ENCODE peak calls at places on chromosome 22, in eight cellular contexts. J, C, Q, Y, G, S, R and O are unnamed samples.

GRCh38 chr22:27574651-27575050 is 226.9 kb downstream of the MN1 start:
- DNase-seq in Q (no peak), R (no peak), Y (no peak), S (no peak), J (no peak), G (no peak), C (no peak), O (no peak)

GRCh38 chr22:30212996-30213441 is 33.5 kb downstream of the LIF start:
- DNase-seq in G (peak), Y (no peak), C (no peak), J (no peak), R (peak), S (no peak), Q (peak), O (no peak)

GRCh38 chr22:49735411-49736311 is 92.0 kb downstream of the BRD1 start:
- DNase-seq in G (no peak), Q (no peak), C (peak), R (no peak), S (no peak), Y (peak), J (no peak), O (no peak)

GRCh38 chr22:45270095-45271020 is 14.4 kb upstream of the UPK3A start:
- DNase-seq in Q (no peak), Y (no peak), G (no peak), J (no peak), S (no peak), C (no peak), R (no peak), O (no peak)

GRCh38 chr22:39601180-39601535 is 30.6 kb downstream of the CACNA1I start:
- DNase-seq in S (no peak), G (no peak), Y (no peak), J (no peak), Q (no peak), C (no peak), R (no peak), O (no peak)

GRCh38 chr22:45620707-45621106 is 50.9 kb upstream of the ATXN10 start:
- DNase-seq in J (no peak), S (no peak), Q (no peak), Y (no peak), R (no peak), C (no peak), G (no peak), O (no peak)

GRCh38 chr22:49968831-49969661 is 8.5 kb downstream of the PIM3 start:
- DNase-seq in S (no peak), Q (peak), Y (no peak), J (peak), R (no peak), G (no peak), C (no peak), O (no peak)

GRCh38 chr22:30185129-30185528 is 61.4 kb downstream of the LIF start:
- DNase-seq in G (no peak), J (no peak), Q (no peak), Y (no peak), C (no peak), S (no peak), R (no peak), O (no peak)

GRCh38 chr22:27810566-27810965 is 9.0 kb upstream of the MN1 start:
- DNase-seq in G (no peak), Q (no peak), S (peak), R (peak), Y (no peak), J (peak), C (peak), O (no peak)

GRCh38 chr22:35589071-35589735 is 27.9 kb downstream of the MB start:
- DNase-seq in S (no peak), C (peak), J (no peak), Q (no peak), R (peak), Y (no peak), G (peak), O (no peak)

GRCh38 chr22:40613025-40613424 is 23.5 kb downstream of the MRTFA start:
- DNase-seq in C (no peak), G (no peak), Q (no peak), J (no peak), Y (no peak), S (no peak), R (no peak), O (no peak)

GRCh38 chr22:47805394-47805935 is 1043.0 kb downstream of the TBC1D22A start:
- DNase-seq in G (no peak), R (no peak), C (no peak), Y (no peak), Q (no peak), S (no peak), J (no peak), O (no peak)

GRCh38 chr22:19631899-19632670 is 82.2 kb upstream of the SEPTIN5 start:
- DNase-seq in Y (peak), G (peak), C (peak), J (no peak), R (peak), S (peak), Q (no peak), O (peak)

GRCh38 chr22:50146440-50147228 is 23.9 kb upstream of the PANX2 start:
- DNase-seq in Y (peak), C (no peak), Q (no peak), J (no peak), R (peak), S (peak), G (peak), O (peak)

GRCh38 chr22:28172948-28173360 is 253.9 kb upstream of the PITPNB start:
- DNase-seq in C (peak), G (no peak), J (no peak), Y (no peak), Q (no peak), S (no peak), R (no peak), O (peak)

GRCh38 chr22:23060612-23061400 is 9.5 kb upstream of the GNAZ start:
- DNase-seq in S (no peak), C (no peak), G (no peak), J (no peak), Y (no peak), Q (peak), R (no peak), O (no peak)

GRCh38 chr22:50471197-50471847 is 3.5 kb downstream of the SBF1 start:
- DNase-seq in C (no peak), G (no peak), Q (no peak), J (no peak), S (no peak), Y (no peak), R (no peak), O (no peak)

GRCh38 chr22:22316589-22316988 is 72.0 kb downstream of the VPREB1 start:
- DNase-seq in Q (no peak), C (no peak), R (no peak), S (no peak), J (no peak), G (no peak), Y (no peak), O (no peak)

GRCh38 chr22:28442951-28443876 is 236.4 kb downstream of the TTC28 start:
- DNase-seq in Q (peak), Y (peak), S (no peak), G (no peak), R (peak), J (peak), C (peak), O (no peak)

GRCh38 chr22:31899661-31900060 is 44.7 kb upstream of the YWHAH start:
- DNase-seq in G (no peak), Q (peak), Y (no peak), J (no peak), R (no peak), C (no peak), S (no peak), O (no peak)

GRCh38 chr22:31425331-31426050 is 26.1 kb downstream of the DRG1 start:
- DNase-seq in S (no peak), G (no peak), C (no peak), R (no peak), J (no peak), Y (no peak), Q (no peak), O (no peak)

GRCh38 chr22:20783844-20784723 is 10.2 kb downstream of the SERPIND1 start:
- DNase-seq in Y (peak), C (peak), G (peak), Q (no peak), S (peak), J (no peak), R (peak), O (peak)

GRCh38 chr22:31754813-31755212 is 994 bp downstream of the DEPDC5 start:
- DNase-seq in C (no peak), S (no peak), Y (peak), J (no peak), R (no peak), G (no peak), Q (no peak), O (no peak)

GRCh38 chr22:40407021-40407761 is 36.8 kb downstream of the SGSM3 start:
- DNase-seq in Q (peak), R (no peak), G (no peak), J (no peak), S (no peak), Y (no peak), C (no peak), O (no peak)

GRCh38 chr22:22358136-22358535 is 113.5 kb downstream of the VPREB1 start:
- DNase-seq in G (no peak), C (no peak), Q (peak), J (no peak), Y (no peak), R (no peak), S (no peak), O (no peak)

GRCh38 chr22:38927033-38927789 is 30.2 kb upstream of the APOBEC3A start:
- DNase-seq in G (peak), Q (peak), R (peak), Y (peak), C (no peak), S (no peak), J (peak), O (peak)

GRCh38 chr22:37503850-37504249 is 15.4 kb downstream of the CARD10 start:
- DNase-seq in C (peak), S (no peak), R (no peak), Q (no peak), G (peak), Y (no peak), J (no peak), O (no peak)

GRCh38 chr22:41576877-41577276 is 12.8 kb downstream of the PMM1 start:
- DNase-seq in Q (no peak), R (peak), C (peak), S (peak), G (peak), Y (peak), J (no peak), O (peak)

GRCh38 chr22:20933910-20934309 is 16.7 kb downstream of the CRKL start:
- DNase-seq in R (no peak), J (no peak), Q (no peak), Y (no peak), S (no peak), G (no peak), C (no peak), O (no peak)

GRCh38 chr22:24402460-24403192 is 24.8 kb upstream of the ADORA2A start:
- DNase-seq in Q (no peak), S (peak), C (peak), R (peak), Y (peak), G (peak), J (peak), O (peak)

GRCh38 chr22:34416321-34416900 is 496.1 kb upstream of the LARGE1 start:
- DNase-seq in R (no peak), Q (no peak), J (no peak), G (no peak), Y (no peak), S (no peak), C (no peak), O (peak)

GRCh38 chr22:33038131-33038772 is 19.9 kb downstream of the SYN3 start:
- DNase-seq in Y (no peak), G (no peak), C (no peak), S (no peak), R (no peak), Q (no peak), J (no peak), O (no peak)

GRCh38 chr22:49815641-49816071 is 12.0 kb downstream of the BRD1 start:
- DNase-seq in S (no peak), Y (no peak), C (no peak), J (no peak), R (no peak), Q (no peak), G (no peak), O (no peak)

GRCh38 chr22:32448980-32449379 is 15.3 kb downstream of the BPIFC start:
- DNase-seq in Q (no peak), R (no peak), G (no peak), C (no peak), S (no peak), J (no peak), Y (no peak), O (no peak)

GRCh38 chr22:38069372-38070249 is 12.4 kb downstream of the PICK1 start:
- DNase-seq in Q (no peak), S (no peak), G (no peak), C (no peak), J (peak), R (peak), Y (peak), O (no peak)

GRCh38 chr22:23836281-23836680 is 2.5 kb downstream of the DERL3 start:
- DNase-seq in C (no peak), J (no peak), Q (peak), G (no peak), S (no peak), R (no peak), Y (no peak), O (no peak)